ENCODE peak calls at places on chromosomes 11 and 22, in four cellular contexts. V, G, O and T are unnamed samples.

GRCh38 chr22:44340271-44341239 is 27.8 kb upstream of the SHISAL1 start:
- DNase-seq in G (no peak), V (no peak), O (no peak), T (no peak)

GRCh38 chr11:16738198-16738948 is at the start of gene C11orf58:
- DNase-seq in V (peak), G (peak), O (peak), T (peak)

GRCh38 chr22:29208879-29209623 is 3.4 kb downstream of the EMID1 start:
- DNase-seq in O (no peak), V (no peak), G (peak), T (no peak)

GRCh38 chr11:70567680-70568503 is 169.6 kb downstream of the CTTN start:
- DNase-seq in G (peak), O (peak), V (no peak), T (peak)

GRCh38 chr11:64566042-64566914 is 24.7 kb upstream of the SLC22A12 start:
- DNase-seq in G (no peak), V (peak), O (peak), T (peak)

GRCh38 chr22:42757475-42757874 is 36.8 kb upstream of the A4GALT start:
- DNase-seq in O (no peak), V (no peak), G (no peak), T (no peak)

GRCh38 chr11:75793966-75794365 is 21.0 kb upstream of the UVRAG start:
- DNase-seq in O (no peak), G (no peak), V (no peak), T (no peak)

GRCh38 chr22:36933629-36934028 is 20.2 kb downstream of the CSF2RB start:
- DNase-seq in G (no peak), V (no peak), O (no peak), T (no peak)

GRCh38 chr11:118088531-118088930 is 1.8 kb upstream of the SMIM35 start:
- DNase-seq in V (no peak), O (peak), G (peak), T (no peak)

GRCh38 chr22:23519442-23520177 is 60.5 kb downstream of the IGLL1 start:
- DNase-seq in V (no peak), G (peak), O (no peak), T (no peak)

GRCh38 chr11:2762031-2762380 is 62.2 kb upstream of the KCNQ1OT1 start:
- DNase-seq in V (no peak), O (no peak), G (no peak), T (no peak)

GRCh38 chr22:43667658-43668057 is 144.4 kb downstream of the EFCAB6 start:
- DNase-seq in V (no peak), O (no peak), G (no peak), T (no peak)

GRCh38 chr22:19522190-19522880 is 1.9 kb downstream of the CLDN5 start:
- DNase-seq in V (no peak), G (no peak), O (no peak), T (no peak)

GRCh38 chr11:6526411-6527135 is 29.5 kb downstream of the DNHD1 start:
- DNase-seq in V (no peak), O (no peak), G (no peak), T (no peak)